ENCODE peak calls at places on chromosomes 16 and 17, in four cellular contexts. F, D, G and U are unnamed samples.

GRCh38 chr17:66228887-66229782 is at the start of gene APOH:
- DNase-seq in F (no peak), D (no peak), G (no peak), U (no peak)

GRCh38 chr17:78289802-78290363 is 58.5 kb downstream of the TMEM235 start:
- DNase-seq in F (peak; percentile 75), D (peak; percentile 84), G (peak; percentile 68), U (peak; percentile 72)

GRCh38 chr16:87638736-87639135 is 36.4 kb downstream of the JPH3 start:
- DNase-seq in F (no peak), D (no peak), G (no peak), U (no peak)

GRCh38 chr17:40303009-40303657 is 5.8 kb upstream of the RARA start:
- DNase-seq in F (no peak), D (peak; percentile 49), G (peak; percentile 52), U (peak; percentile 62)

GRCh38 chr17:17815062-17815406 is 21.8 kb downstream of the SREBF1 start:
- DNase-seq in F (no peak), D (no peak), G (no peak), U (no peak)

GRCh38 chr17:32355649-32356377 is 5.9 kb downstream of the ZNF207 start:
- DNase-seq in F (no peak), D (no peak), G (no peak), U (no peak)

GRCh38 chr17:50725769-50726655 is 6.6 kb downstream of the LUC7L3 start:
- DNase-seq in F (no peak), D (no peak), G (no peak), U (no peak)

GRCh38 chr16:165218-165538 is 600 bp upstream of the HBM start:
- DNase-seq in F (no peak), D (no peak), G (no peak), U (no peak)

GRCh38 chr17:39904990-39905288 is 13.5 kb downstream of the GSDMB start:
- DNase-seq in F (no peak), D (no peak), G (no peak), U (no peak)

GRCh38 chr16:86027366-86028126 is 128.6 kb downstream of the IRF8 start:
- DNase-seq in F (no peak), D (no peak), G (no peak), U (no peak)